ENCODE peak calls at places on chromosomes 7 and 10, in nine cellular contexts. T is nucleus accumbens; M is cardiac fibroblast; A is AML-193; R is COLO829; J is tibial nerve; E is CD8-positive, alpha-beta T cell; Q is RWPE1; O is GM23248. Y is an unnamed sample.

GRCh38 chr10:114453576-114453975 is 49.3 kb upstream of the AFAP1L2 start:
- DNase-seq in E (no peak), J (no peak), O (no peak), M (no peak), T (no peak), A (no peak), R (no peak), Q (no peak), Y (no peak)

GRCh38 chr10:102119417-102120141 is 589 bp downstream of the LDB1 start:
- DNase-seq in R (peak), A (peak), Q (peak), J (peak), E (peak), T (no peak), O (peak), M (peak), Y (no peak)

GRCh38 chr7:30505174-30505697 is 607 bp upstream of the GGCT start:
- DNase-seq in E (no peak), R (no peak), T (no peak), Q (no peak), M (no peak), A (peak), J (no peak), O (no peak), Y (no peak)

GRCh38 chr7:127986581-127987461 is 44.4 kb downstream of the LRRC4 start:
- DNase-seq in R (no peak), J (no peak), O (no peak), M (no peak), Q (no peak), A (no peak), T (no peak), E (no peak), Y (no peak)

GRCh38 chr7:83798489-83798888 is 149.6 kb upstream of the SEMA3E start:
- DNase-seq in A (no peak), T (no peak), R (no peak), J (no peak), E (no peak), O (no peak), Q (no peak), M (no peak), Y (no peak)

GRCh38 chr10:126262186-126262838 is 126.0 kb downstream of the ADAM12 start:
- DNase-seq in O (no peak), M (no peak), J (peak), R (no peak), Q (no peak), E (no peak), A (no peak), T (no peak), Y (no peak)

GRCh38 chr10:22897371-22897770 is 30.5 kb upstream of the ARMC3 start:
- DNase-seq in Q (no peak), J (no peak), M (no peak), E (no peak), T (no peak), R (no peak), O (no peak), A (no peak), Y (no peak)

GRCh38 chr7:117134885-117135552 is 181.7 kb downstream of the ST7 start:
- DNase-seq in M (no peak), J (no peak), R (no peak), A (peak), Q (no peak), E (no peak), T (no peak), O (no peak), Y (no peak)

GRCh38 chr7:133274265-133274664 is 21.4 kb downstream of the EXOC4 start:
- DNase-seq in Q (no peak), R (no peak), E (no peak), O (no peak), J (no peak), T (no peak), A (no peak), M (no peak), Y (no peak)

GRCh38 chr7:142636751-142637150 is 112.5 kb upstream of the PRSS1 start:
- DNase-seq in E (no peak), T (no peak), O (no peak), R (no peak), Q (no peak), J (no peak), A (no peak), M (no peak), Y (no peak)

GRCh38 chr10:86536294-86536861 is 14.8 kb upstream of the WAPL start:
- DNase-seq in E (peak), O (no peak), T (no peak), J (no peak), R (no peak), M (no peak), A (no peak), Q (no peak), Y (no peak)